ENCODE peak calls at places on chromosomes 5 and 9, in eight cellular contexts. One of them, this sample, is unnamed.

GRCh38 chr9:78017294-78017693 is 14.3 kb downstream of the GNAQ start:
- DNase-seq in effector memory CD8-positive, alpha-beta T cell: no peak
- DNase-seq in stimulated activated CD8-positive, alpha-beta memory T cell treated with anti-CD3 and anti-CD28 coated beads, Interleukin-2, amount 100 ng/mL, for 48 hours: no peak
- DNase-seq in AG08396: no peak
- DNase-seq in naive thymus-derived CD4-positive, alpha-beta T cell: no peak
- DNase-seq in astrocyte: no peak
- DNase-seq in CD8-positive, alpha-beta T cell: no peak
- DNase-seq in posterior cingulate gyrus: no peak
- DNase-seq in this sample: no peak

GRCh38 chr9:110952018-110952864 is 86.0 kb downstream of the LPAR1 start:
- DNase-seq in effector memory CD8-positive, alpha-beta T cell: no peak
- DNase-seq in stimulated activated CD8-positive, alpha-beta memory T cell treated with anti-CD3 and anti-CD28 coated beads, Interleukin-2, amount 100 ng/mL, for 48 hours: no peak
- DNase-seq in AG08396: no peak
- DNase-seq in naive thymus-derived CD4-positive, alpha-beta T cell: no peak
- DNase-seq in astrocyte: no peak
- DNase-seq in CD8-positive, alpha-beta T cell: no peak
- DNase-seq in posterior cingulate gyrus: no peak
- DNase-seq in this sample: no peak

GRCh38 chr5:72920690-72921089 is 35.2 kb upstream of the FCHO2 start:
- DNase-seq in effector memory CD8-positive, alpha-beta T cell: no peak
- DNase-seq in stimulated activated CD8-positive, alpha-beta memory T cell treated with anti-CD3 and anti-CD28 coated beads, Interleukin-2, amount 100 ng/mL, for 48 hours: no peak
- DNase-seq in AG08396: no peak
- DNase-seq in naive thymus-derived CD4-positive, alpha-beta T cell: no peak
- DNase-seq in astrocyte: peak; percentile 20
- DNase-seq in CD8-positive, alpha-beta T cell: no peak
- DNase-seq in posterior cingulate gyrus: no peak
- DNase-seq in this sample: no peak

GRCh38 chr9:34982352-34982751 is 7.2 kb upstream of the DNAJB5 start:
- DNase-seq in effector memory CD8-positive, alpha-beta T cell: no peak
- DNase-seq in stimulated activated CD8-positive, alpha-beta memory T cell treated with anti-CD3 and anti-CD28 coated beads, Interleukin-2, amount 100 ng/mL, for 48 hours: no peak
- DNase-seq in AG08396: no peak
- DNase-seq in naive thymus-derived CD4-positive, alpha-beta T cell: no peak
- DNase-seq in astrocyte: no peak
- DNase-seq in CD8-positive, alpha-beta T cell: no peak
- DNase-seq in posterior cingulate gyrus: no peak
- DNase-seq in this sample: no peak

GRCh38 chr5:33482335-33482734 is 41.6 kb downstream of the TARS1 start:
- DNase-seq in effector memory CD8-positive, alpha-beta T cell: no peak
- DNase-seq in stimulated activated CD8-positive, alpha-beta memory T cell treated with anti-CD3 and anti-CD28 coated beads, Interleukin-2, amount 100 ng/mL, for 48 hours: no peak
- DNase-seq in AG08396: no peak
- DNase-seq in naive thymus-derived CD4-positive, alpha-beta T cell: no peak
- DNase-seq in astrocyte: no peak
- DNase-seq in CD8-positive, alpha-beta T cell: no peak
- DNase-seq in posterior cingulate gyrus: no peak
- DNase-seq in this sample: no peak

GRCh38 chr5:140298183-140298601 is 4.7 kb downstream of the PFDN1 start:
- DNase-seq in effector memory CD8-positive, alpha-beta T cell: no peak
- DNase-seq in stimulated activated CD8-positive, alpha-beta memory T cell treated with anti-CD3 and anti-CD28 coated beads, Interleukin-2, amount 100 ng/mL, for 48 hours: no peak
- DNase-seq in AG08396: no peak
- DNase-seq in naive thymus-derived CD4-positive, alpha-beta T cell: no peak
- DNase-seq in astrocyte: peak; percentile 94
- DNase-seq in CD8-positive, alpha-beta T cell: no peak
- DNase-seq in posterior cingulate gyrus: no peak
- DNase-seq in this sample: no peak

GRCh38 chr5:137296213-137296702 is 202.9 kb downstream of the SPOCK1 start:
- DNase-seq in effector memory CD8-positive, alpha-beta T cell: no peak
- DNase-seq in stimulated activated CD8-positive, alpha-beta memory T cell treated with anti-CD3 and anti-CD28 coated beads, Interleukin-2, amount 100 ng/mL, for 48 hours: no peak
- DNase-seq in AG08396: no peak
- DNase-seq in naive thymus-derived CD4-positive, alpha-beta T cell: no peak
- DNase-seq in astrocyte: peak; percentile 90
- DNase-seq in CD8-positive, alpha-beta T cell: no peak
- DNase-seq in posterior cingulate gyrus: no peak
- DNase-seq in this sample: no peak

GRCh38 chr5:52469420-52469819 is 318.3 kb upstream of the ITGA1 start:
- DNase-seq in effector memory CD8-positive, alpha-beta T cell: peak; percentile 1
- DNase-seq in stimulated activated CD8-positive, alpha-beta memory T cell treated with anti-CD3 and anti-CD28 coated beads, Interleukin-2, amount 100 ng/mL, for 48 hours: no peak
- DNase-seq in AG08396: no peak
- DNase-seq in naive thymus-derived CD4-positive, alpha-beta T cell: peak; percentile 6
- DNase-seq in astrocyte: no peak
- DNase-seq in CD8-positive, alpha-beta T cell: no peak
- DNase-seq in posterior cingulate gyrus: no peak
- DNase-seq in this sample: no peak

GRCh38 chr5:33470544-33470943 is 29.8 kb downstream of the TARS1 start:
- DNase-seq in effector memory CD8-positive, alpha-beta T cell: no peak
- DNase-seq in stimulated activated CD8-positive, alpha-beta memory T cell treated with anti-CD3 and anti-CD28 coated beads, Interleukin-2, amount 100 ng/mL, for 48 hours: no peak
- DNase-seq in AG08396: peak; percentile 14
- DNase-seq in naive thymus-derived CD4-positive, alpha-beta T cell: no peak
- DNase-seq in astrocyte: peak; percentile 36
- DNase-seq in CD8-positive, alpha-beta T cell: no peak
- DNase-seq in posterior cingulate gyrus: no peak
- DNase-seq in this sample: no peak

GRCh38 chr5:1510631-1511030 is 13.1 kb downstream of the LPCAT1 start:
- DNase-seq in effector memory CD8-positive, alpha-beta T cell: no peak
- DNase-seq in stimulated activated CD8-positive, alpha-beta memory T cell treated with anti-CD3 and anti-CD28 coated beads, Interleukin-2, amount 100 ng/mL, for 48 hours: no peak
- DNase-seq in AG08396: no peak
- DNase-seq in naive thymus-derived CD4-positive, alpha-beta T cell: no peak
- DNase-seq in astrocyte: no peak
- DNase-seq in CD8-positive, alpha-beta T cell: peak; percentile 9
- DNase-seq in posterior cingulate gyrus: peak; percentile 70
- DNase-seq in this sample: peak; percentile 6

GRCh38 chr9:124258765-124259272 is 1.1 kb downstream of the NEK6 start:
- DNase-seq in effector memory CD8-positive, alpha-beta T cell: no peak
- DNase-seq in stimulated activated CD8-positive, alpha-beta memory T cell treated with anti-CD3 and anti-CD28 coated beads, Interleukin-2, amount 100 ng/mL, for 48 hours: no peak
- DNase-seq in AG08396: no peak
- DNase-seq in naive thymus-derived CD4-positive, alpha-beta T cell: no peak
- DNase-seq in astrocyte: no peak
- DNase-seq in CD8-positive, alpha-beta T cell: no peak
- DNase-seq in posterior cingulate gyrus: peak; percentile 72
- DNase-seq in this sample: no peak

GRCh38 chr5:109580225-109580624 is 109.5 kb upstream of the MAN2A1 start:
- DNase-seq in effector memory CD8-positive, alpha-beta T cell: no peak
- DNase-seq in stimulated activated CD8-positive, alpha-beta memory T cell treated with anti-CD3 and anti-CD28 coated beads, Interleukin-2, amount 100 ng/mL, for 48 hours: no peak
- DNase-seq in AG08396: no peak
- DNase-seq in naive thymus-derived CD4-positive, alpha-beta T cell: no peak
- DNase-seq in astrocyte: no peak
- DNase-seq in CD8-positive, alpha-beta T cell: no peak
- DNase-seq in posterior cingulate gyrus: no peak
- DNase-seq in this sample: no peak

GRCh38 chr9:108322326-108323098 is 533.3 kb downstream of the ACTL7B start:
- DNase-seq in effector memory CD8-positive, alpha-beta T cell: no peak
- DNase-seq in stimulated activated CD8-positive, alpha-beta memory T cell treated with anti-CD3 and anti-CD28 coated beads, Interleukin-2, amount 100 ng/mL, for 48 hours: no peak
- DNase-seq in AG08396: no peak
- DNase-seq in naive thymus-derived CD4-positive, alpha-beta T cell: no peak
- DNase-seq in astrocyte: no peak
- DNase-seq in CD8-positive, alpha-beta T cell: no peak
- DNase-seq in posterior cingulate gyrus: no peak
- DNase-seq in this sample: no peak

GRCh38 chr9:83511051-83511450 is 27.1 kb downstream of the FRMD3 start:
- DNase-seq in effector memory CD8-positive, alpha-beta T cell: no peak
- DNase-seq in stimulated activated CD8-positive, alpha-beta memory T cell treated with anti-CD3 and anti-CD28 coated beads, Interleukin-2, amount 100 ng/mL, for 48 hours: no peak
- DNase-seq in AG08396: no peak
- DNase-seq in naive thymus-derived CD4-positive, alpha-beta T cell: no peak
- DNase-seq in astrocyte: peak; percentile 11
- DNase-seq in CD8-positive, alpha-beta T cell: no peak
- DNase-seq in posterior cingulate gyrus: no peak
- DNase-seq in this sample: no peak

GRCh38 chr5:139131881-139132480 is 66.2 kb downstream of the SIL1 start:
- DNase-seq in effector memory CD8-positive, alpha-beta T cell: no peak
- DNase-seq in stimulated activated CD8-positive, alpha-beta memory T cell treated with anti-CD3 and anti-CD28 coated beads, Interleukin-2, amount 100 ng/mL, for 48 hours: no peak
- DNase-seq in AG08396: no peak
- DNase-seq in naive thymus-derived CD4-positive, alpha-beta T cell: no peak
- DNase-seq in astrocyte: no peak
- DNase-seq in CD8-positive, alpha-beta T cell: no peak
- DNase-seq in posterior cingulate gyrus: no peak
- DNase-seq in this sample: no peak

GRCh38 chr9:98168952-98169488 is 23.4 kb downstream of the CORO2A start:
- DNase-seq in effector memory CD8-positive, alpha-beta T cell: peak; percentile 15
- DNase-seq in stimulated activated CD8-positive, alpha-beta memory T cell treated with anti-CD3 and anti-CD28 coated beads, Interleukin-2, amount 100 ng/mL, for 48 hours: peak; percentile 37
- DNase-seq in AG08396: no peak
- DNase-seq in naive thymus-derived CD4-positive, alpha-beta T cell: no peak
- DNase-seq in astrocyte: peak; percentile 36
- DNase-seq in CD8-positive, alpha-beta T cell: peak; percentile 54
- DNase-seq in posterior cingulate gyrus: peak; percentile 79
- DNase-seq in this sample: no peak

GRCh38 chr5:97764700-97765099 is 581.7 kb upstream of the RIOK2 start:
- DNase-seq in effector memory CD8-positive, alpha-beta T cell: no peak
- DNase-seq in stimulated activated CD8-positive, alpha-beta memory T cell treated with anti-CD3 and anti-CD28 coated beads, Interleukin-2, amount 100 ng/mL, for 48 hours: no peak
- DNase-seq in AG08396: peak; percentile 51
- DNase-seq in naive thymus-derived CD4-positive, alpha-beta T cell: no peak
- DNase-seq in astrocyte: peak; percentile 66
- DNase-seq in CD8-positive, alpha-beta T cell: no peak
- DNase-seq in posterior cingulate gyrus: no peak
- DNase-seq in this sample: no peak

GRCh38 chr5:143201589-143201988 is 201.9 kb downstream of the NR3C1 start:
- DNase-seq in effector memory CD8-positive, alpha-beta T cell: no peak
- DNase-seq in stimulated activated CD8-positive, alpha-beta memory T cell treated with anti-CD3 and anti-CD28 coated beads, Interleukin-2, amount 100 ng/mL, for 48 hours: no peak
- DNase-seq in AG08396: no peak
- DNase-seq in naive thymus-derived CD4-positive, alpha-beta T cell: no peak
- DNase-seq in astrocyte: no peak
- DNase-seq in CD8-positive, alpha-beta T cell: no peak
- DNase-seq in posterior cingulate gyrus: no peak
- DNase-seq in this sample: no peak

GRCh38 chr9:131405858-131406566 is 12.1 kb downstream of the PRRC2B start:
- DNase-seq in effector memory CD8-positive, alpha-beta T cell: no peak
- DNase-seq in stimulated activated CD8-positive, alpha-beta memory T cell treated with anti-CD3 and anti-CD28 coated beads, Interleukin-2, amount 100 ng/mL, for 48 hours: no peak
- DNase-seq in AG08396: no peak
- DNase-seq in naive thymus-derived CD4-positive, alpha-beta T cell: no peak
- DNase-seq in astrocyte: no peak
- DNase-seq in CD8-positive, alpha-beta T cell: no peak
- DNase-seq in posterior cingulate gyrus: no peak
- DNase-seq in this sample: no peak

GRCh38 chr9:72292184-72292787 is 72.7 kb downstream of the ZFAND5 start:
- DNase-seq in effector memory CD8-positive, alpha-beta T cell: peak; percentile 3
- DNase-seq in stimulated activated CD8-positive, alpha-beta memory T cell treated with anti-CD3 and anti-CD28 coated beads, Interleukin-2, amount 100 ng/mL, for 48 hours: no peak
- DNase-seq in AG08396: peak; percentile 13
- DNase-seq in naive thymus-derived CD4-positive, alpha-beta T cell: peak; percentile 12
- DNase-seq in astrocyte: peak; percentile 56
- DNase-seq in CD8-positive, alpha-beta T cell: no peak
- DNase-seq in posterior cingulate gyrus: no peak
- DNase-seq in this sample: no peak